ENCODE peak calls at places on chromosomes 1 and 21, in nine cellular contexts. N, B, A, H, M, W, G, C and K are unnamed samples.
A peak's percentile ranks its signal among the peaks of the same experiment; 100 is the strongest.

GRCh38 chr1:94092210-94092613 is 28.7 kb downstream of the ABCA4 start:
- DNase-seq in N (no peak), B (no peak), A (no peak), H (no peak), M (no peak), W (peak; percentile 61), G (peak; percentile 86), C (no peak), K (no peak)

GRCh38 chr1:154186177-154186576 is 5.7 kb downstream of the TPM3 start:
- DNase-seq in N (peak; percentile 68), B (no peak), A (peak; percentile 72), H (no peak), M (peak; percentile 77), W (peak; percentile 49), G (peak; percentile 18), C (peak; percentile 36), K (peak; percentile 26)

GRCh38 chr1:110190282-110190929 is 19.7 kb upstream of the KCNC4 start:
- DNase-seq in N (no peak), B (no peak), A (no peak), H (no peak), M (no peak), W (no peak), G (no peak), C (peak; percentile 43), K (peak; percentile 38)

GRCh38 chr1:241411056-241411775 is 54.2 kb upstream of the RGS7 start:
- DNase-seq in N (no peak), B (no peak), A (no peak), H (no peak), M (no peak), W (peak; percentile 52), G (peak; percentile 30), C (no peak), K (no peak)

GRCh38 chr1:91900538-91900937 is 14.6 kb upstream of the TGFBR3 start:
- DNase-seq in N (no peak), B (no peak), A (no peak), H (no peak), M (no peak), W (peak; percentile 96), G (peak; percentile 95), C (no peak), K (peak; percentile 19)

GRCh38 chr1:7856345-7856744 is 3.5 kb upstream of the UTS2 start:
- DNase-seq in N (no peak), B (no peak), A (no peak), H (peak; percentile 82), M (peak; percentile 22), W (no peak), G (no peak), C (no peak), K (no peak)

GRCh38 chr1:221778535-221779142 is 36.8 kb upstream of the DUSP10 start:
- DNase-seq in N (peak; percentile 33), B (no peak), A (no peak), H (no peak), M (no peak), W (no peak), G (no peak), C (no peak), K (no peak)

GRCh38 chr1:39450956-39451601 is 40.4 kb upstream of the BMP8A start:
- DNase-seq in N (no peak), B (no peak), A (peak; percentile 27), H (no peak), M (no peak), W (peak; percentile 89), G (peak; percentile 84), C (no peak), K (peak; percentile 3)

GRCh38 chr1:197782719-197783328 is 7.5 kb upstream of the DENND1B start:
- DNase-seq in N (peak; percentile 36), B (no peak), A (peak; percentile 32), H (no peak), M (peak; percentile 51), W (no peak), G (no peak), C (no peak), K (no peak)

DNA sequence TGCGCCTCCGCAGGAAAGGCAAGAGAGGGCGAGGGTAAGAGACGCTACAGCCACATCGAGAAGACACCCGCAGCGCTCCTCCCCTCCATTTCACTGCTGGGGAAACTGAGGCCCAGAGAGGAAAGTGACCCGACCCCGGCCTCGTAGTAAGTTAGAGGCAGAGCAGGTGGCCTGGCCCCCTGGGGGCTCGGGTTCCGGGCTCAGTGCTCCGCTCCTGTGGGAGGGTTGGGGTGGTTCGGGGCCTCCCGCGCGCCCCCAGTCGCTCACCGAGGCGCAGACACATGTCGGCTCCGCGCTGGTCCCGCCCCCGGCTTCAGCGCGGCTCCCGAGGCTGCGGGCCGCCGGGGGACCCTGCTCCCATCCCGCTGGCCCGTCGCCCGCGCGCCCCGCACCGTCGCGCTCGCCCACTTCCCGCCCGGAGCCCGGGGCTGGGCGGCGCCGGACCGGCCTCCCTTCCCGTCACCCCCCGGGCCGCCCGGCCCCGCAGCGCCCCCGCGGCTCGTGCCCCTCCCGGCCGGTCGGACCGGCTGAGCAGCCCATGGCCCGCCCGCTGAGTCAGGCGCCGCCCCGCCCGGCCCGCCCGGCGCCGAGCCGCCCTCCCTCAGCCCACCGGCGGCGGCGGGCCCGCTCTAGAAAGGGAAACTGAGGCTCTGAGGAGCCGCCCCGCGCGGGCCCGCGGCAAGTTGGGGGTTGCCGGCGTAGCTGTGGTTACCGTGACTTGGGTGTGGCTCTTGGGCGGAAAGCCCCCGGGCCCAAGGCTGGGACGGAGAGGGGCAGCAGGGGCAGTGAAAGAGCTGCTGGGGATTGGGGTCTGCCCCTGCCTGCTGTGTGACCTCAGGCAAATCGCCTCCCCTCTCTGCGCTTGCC is at the start of gene TMEM54:
- DNase-seq in N (peak; percentile 86), B (peak; percentile 87), A (peak; percentile 91), H (no peak), M (peak; percentile 81), W (peak; percentile 15), G (peak; percentile 26), C (peak; percentile 56), K (peak; percentile 62)
- H3K36me3 ChIP-seq in N (no peaks in the 10 kb centered on the region), B (no peaks in the 10 kb centered on the region), A (no peaks in the 10 kb centered on the region), H (no peaks in the 10 kb centered on the region), M (no peaks in the 10 kb centered on the region), W (peaks cover 1% of the 10 kb centered on the region), G (no peaks in the 10 kb centered on the region), C (no peaks in the 10 kb centered on the region), K (no peaks in the 10 kb centered on the region)

GRCh38 chr21:37369307-37369854 is 2.8 kb downstream of the DYRK1A start:
- DNase-seq in N (no peak), B (no peak), A (no peak), H (no peak), M (no peak), W (no peak), G (no peak), C (no peak), K (no peak)

GRCh38 chr21:37368536-37369279 is 2.1 kb downstream of the DYRK1A start:
- DNase-seq in N (no peak), B (no peak), A (no peak), H (no peak), M (peak; percentile 44), W (peak; percentile 48), G (peak; percentile 53), C (no peak), K (peak; percentile 43)

GRCh38 chr21:37372127-37372731 is 5.7 kb downstream of the DYRK1A start:
- DNase-seq in N (no peak), B (no peak), A (no peak), H (no peak), M (no peak), W (no peak), G (no peak), C (no peak), K (no peak)

GRCh38 chr21:37370152-37371040 is 3.8 kb downstream of the DYRK1A start:
- DNase-seq in N (no peak), B (no peak), A (no peak), H (no peak), M (no peak), W (peak; percentile 85), G (peak; percentile 65), C (no peak), K (no peak)

GRCh38 chr21:37371041-37371397 is 4.4 kb downstream of the DYRK1A start:
- DNase-seq in N (no peak), B (no peak), A (no peak), H (no peak), M (no peak), W (no peak), G (no peak), C (no peak), K (no peak)
- H3K4me3 ChIP-seq in N (no peak overlapping the region), B (no peak overlapping the region), A (no peak overlapping the region), H (no peak overlapping the region), M (no peak overlapping the region), W (no peak overlapping the region), G (peak overlapping the region; percentile 16), C (peak overlapping the region; percentile 79), K (peak overlapping the region; percentile 60)

GRCh38 chr1:75431843-75432242 is 179.1 kb downstream of the SLC44A5 start:
- DNase-seq in N (no peak), B (no peak), A (no peak), H (no peak), M (no peak), W (no peak), G (no peak), C (no peak), K (no peak)
- H3K36me3 ChIP-seq in N (no peaks in the 10 kb centered on the region), B (no peaks in the 10 kb centered on the region), A (no peaks in the 10 kb centered on the region), H (no peaks in the 10 kb centered on the region), M (no peaks in the 10 kb centered on the region), W (no peaks in the 10 kb centered on the region), G (no peaks in the 10 kb centered on the region), C (no peaks in the 10 kb centered on the region), K (no peaks in the 10 kb centered on the region)

GRCh38 chr1:233356705-233356987 is 29.1 kb downstream of the MAP3K21 start:
- DNase-seq in N (no peak), B (no peak), A (no peak), H (no peak), M (no peak), W (no peak), G (no peak), C (no peak), K (no peak)
- H3K4me3 ChIP-seq in N (no peak overlapping the region), B (no peak overlapping the region), A (no peak overlapping the region), H (no peak overlapping the region), M (no peak overlapping the region), W (no peak overlapping the region), G (no peak overlapping the region), C (no peak overlapping the region), K (no peak overlapping the region)

GRCh38 chr1:180042994-180043622 is 88.5 kb downstream of the CEP350 start:
- DNase-seq in N (no peak), B (no peak), A (no peak), H (no peak), M (no peak), W (peak; percentile 88), G (peak; percentile 45), C (no peak), K (peak; percentile 68)
- H3K36me3 ChIP-seq in N (peaks cover 28% of the 10 kb centered on the region), B (peaks cover 5% of the 10 kb centered on the region), A (no peaks in the 10 kb centered on the region), H (peaks cover 68% of the 10 kb centered on the region), M (peaks cover 5% of the 10 kb centered on the region), W (peaks cover 14% of the 10 kb centered on the region), G (peaks cover 2% of the 10 kb centered on the region), C (peaks cover 78% of the 10 kb centered on the region), K (peaks cover 42% of the 10 kb centered on the region)

GRCh38 chr1:9626201-9626608 is 25.3 kb upstream of the PIK3CD start:
- DNase-seq in N (no peak), B (no peak), A (no peak), H (no peak), M (no peak), W (no peak), G (no peak), C (no peak), K (no peak)
- H3K4me3 ChIP-seq in N (no peak overlapping the region), B (no peak overlapping the region), A (no peak overlapping the region), H (peak overlapping the region; percentile 24), M (no peak overlapping the region), W (no peak overlapping the region), G (no peak overlapping the region), C (peak overlapping the region; percentile 40), K (no peak overlapping the region)